ENCODE peak calls at places on chromosomes 12 and 14, in seven cellular contexts. H, J, R, I, Y, K and T are unnamed samples.

GRCh38 chr14:99136401-99136800 is 135.6 kb downstream of the BCL11B start:
- DNase-seq in H (no peak), K (no peak), J (no peak), Y (peak; percentile 3), R (no peak), I (peak; percentile 80), T (no peak)

GRCh38 chr12:26091837-26092236 is 33.0 kb downstream of the BHLHE41 start:
- DNase-seq in I (no peak), J (no peak), R (no peak), Y (no peak), H (no peak), K (no peak), T (no peak)

GRCh38 chr12:48997719-48998496 is 1.3 kb downstream of the DDN start:
- DNase-seq in R (no peak), I (no peak), Y (peak; percentile 40), H (peak; percentile 84), J (peak; percentile 87), K (no peak), T (peak; percentile 57)

GRCh38 chr14:77097006-77097688 is 911 bp upstream of the CIPC start:
- DNase-seq in Y (no peak), H (no peak), K (no peak), I (no peak), J (no peak), R (peak; percentile 28), T (peak; percentile 52)

GRCh38 chr14:89921896-89922548 is 32.5 kb downstream of the EFCAB11 start:
- DNase-seq in K (no peak), R (peak; percentile 87), Y (no peak), I (no peak), J (no peak), H (no peak), T (no peak)

GRCh38 chr12:16669756-16670155 is 63.8 kb upstream of the LMO3 start:
- DNase-seq in H (no peak), J (no peak), I (no peak), K (no peak), Y (no peak), R (no peak), T (no peak)

GRCh38 chr14:101969480-101969879 is 5.1 kb downstream of the DYNC1H1 start:
- DNase-seq in K (no peak), Y (no peak), J (no peak), R (no peak), I (no peak), H (no peak), T (no peak)

GRCh38 chr12:55926738-55927587 is 731 bp downstream of the PYM1 start:
- DNase-seq in H (peak; percentile 98), Y (peak; percentile 90), I (peak; percentile 98), K (peak; percentile 87), J (peak; percentile 97), R (peak; percentile 91), T (peak; percentile 94)

GRCh38 chr14:93430319-93430801 is 379 bp upstream of the UNC79 start:
- DNase-seq in H (no peak), R (no peak), I (no peak), K (peak; percentile 27), J (no peak), Y (no peak), T (no peak)

GRCh38 chr12:57389033-57389432 is 41.8 kb downstream of the R3HDM2 start:
- DNase-seq in K (no peak), Y (no peak), I (no peak), R (peak; percentile 95), J (peak; percentile 76), H (no peak), T (peak; percentile 16)

GRCh38 chr12:12979151-12979550 is 20.9 kb downstream of the HEBP1 start:
- DNase-seq in Y (no peak), K (no peak), R (peak; percentile 81), J (no peak), I (no peak), H (no peak), T (no peak)

GRCh38 chr14:20606902-20607242 is 15.7 kb upstream of the RNASE12 start:
- DNase-seq in J (no peak), K (no peak), R (no peak), Y (no peak), H (no peak), I (no peak), T (no peak)

GRCh38 chr12:110619534-110619953 is 5.6 kb downstream of the TCTN1 start:
- DNase-seq in Y (no peak), J (no peak), I (no peak), R (peak; percentile 29), H (no peak), K (no peak), T (no peak)

DNA sequence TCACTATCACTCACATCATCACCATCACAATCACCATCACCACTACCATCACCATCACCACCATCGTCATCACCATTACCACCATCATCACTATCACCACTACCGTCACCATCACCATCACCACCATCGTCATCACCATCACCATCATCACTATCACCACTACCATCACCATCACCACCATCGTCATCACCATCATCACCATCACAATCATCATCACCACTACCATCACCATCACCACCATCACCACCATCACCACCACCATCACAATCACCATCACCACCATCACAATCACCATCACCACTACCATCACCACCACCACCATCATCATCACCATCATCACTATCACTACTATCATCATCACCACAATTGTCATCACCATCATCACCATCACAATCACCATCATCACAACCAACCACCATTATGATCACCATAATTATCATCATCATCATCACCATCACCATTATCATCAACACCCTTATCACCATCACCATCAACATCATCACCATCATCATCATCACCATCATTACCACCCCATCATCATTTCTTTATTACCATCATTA is 90.8 kb downstream of the DICER1 start:
- DNase-seq in H (no peak), Y (peak; percentile 1), J (no peak), R (no peak), K (no peak), I (no peak), T (no peak)
- TF ChIP-seq POLR2A in H (no peak), Y (no peak), J (no peak), R (no peak), K (no peak), I (no peak), T (no peak)

DNA sequence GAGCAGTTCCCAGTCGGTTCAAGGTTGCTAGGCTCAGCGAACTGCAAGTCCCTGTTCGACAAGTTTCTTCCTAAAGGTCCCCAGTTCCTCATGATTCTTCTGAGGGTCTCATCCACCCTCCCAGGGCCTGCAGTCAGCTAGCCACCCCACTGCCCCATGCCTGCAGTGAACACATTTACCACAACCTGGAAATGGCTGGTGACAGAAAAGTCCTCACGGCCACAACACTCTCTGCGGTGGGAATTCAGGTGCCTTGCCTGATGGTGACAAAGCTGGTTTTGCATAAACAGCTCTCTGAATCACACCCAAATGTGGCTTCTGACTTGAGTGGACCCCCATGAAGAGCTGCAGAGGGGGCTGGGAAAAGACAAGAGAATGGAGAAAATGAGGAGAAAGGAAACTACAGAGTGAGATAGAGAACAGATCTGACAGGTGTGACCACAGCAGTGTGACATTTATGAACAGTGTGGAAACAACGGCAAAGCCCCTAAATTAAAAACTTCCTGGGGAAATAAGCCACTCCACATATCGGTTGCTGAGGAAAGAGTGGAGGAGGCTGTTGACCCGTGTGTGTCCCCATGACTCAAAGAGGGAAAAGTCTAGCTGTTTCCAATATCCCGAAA is 1.3 kb upstream of the CD27 start:
- DNase-seq in J (no peak), R (no peak), I (no peak), K (no peak), Y (no peak), H (no peak), T (no peak)
- TF ChIP-seq POLR2A in J (no peak), R (no peak), I (no peak), K (no peak), Y (no peak), H (no peak), T (no peak)

GRCh38 chr12:6226002-6226700 is 26.0 kb downstream of the CD9 start:
- DNase-seq in I (no peak), J (no peak), H (no peak), K (peak; percentile 82), R (peak; percentile 66), Y (peak; percentile 79), T (no peak)
- TF ChIP-seq POLR2A in I (no peak), J (no peak), H (no peak), K (no peak), R (no peak), Y (no peak), T (no peak)

GRCh38 chr14:95476747-95477146 is 39.7 kb downstream of the SYNE3 start:
- DNase-seq in I (no peak), J (no peak), Y (no peak), K (no peak), R (no peak), H (no peak), T (no peak)

GRCh38 chr14:95472819-95473251 is 43.6 kb downstream of the SYNE3 start:
- DNase-seq in Y (no peak), H (no peak), R (no peak), J (no peak), K (no peak), I (no peak), T (no peak)

GRCh38 chr14:95475540-95476240 is 40.8 kb downstream of the SYNE3 start:
- DNase-seq in I (no peak), R (no peak), Y (no peak), K (no peak), J (no peak), H (peak; percentile 25), T (no peak)

GRCh38 chr14:95474486-95474885 is 42.0 kb downstream of the SYNE3 start:
- DNase-seq in I (no peak), H (no peak), J (no peak), Y (no peak), K (no peak), R (no peak), T (no peak)

DNA sequence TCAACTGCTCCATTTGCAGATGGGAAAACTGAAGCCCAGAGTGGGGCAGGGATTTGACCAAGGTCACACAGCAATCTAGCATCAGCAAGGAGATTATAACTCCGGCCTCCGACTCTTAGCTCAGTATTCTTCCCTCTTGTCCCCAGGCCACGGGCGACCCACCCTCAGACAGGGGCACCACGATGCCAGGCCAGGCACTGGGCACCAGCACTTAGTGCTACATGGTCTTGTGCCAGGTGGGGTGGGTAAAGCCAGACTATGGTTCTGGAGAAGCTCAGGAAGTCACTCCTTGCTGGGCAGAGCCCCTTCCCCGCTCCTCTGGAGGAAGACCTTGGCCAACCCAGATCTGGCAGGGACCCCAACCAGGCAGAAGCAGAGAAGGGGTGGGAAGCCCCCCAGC is 41.5 kb downstream of the SYNE3 start:
- DNase-seq in K (no peak), R (no peak), Y (no peak), J (no peak), H (no peak), I (no peak), T (no peak)
- TF ChIP-seq POLR2A in K (no peak), R (no peak), Y (no peak), J (no peak), H (no peak), I (no peak), T (no peak)

GRCh38 chr12:103580026-103580425 is 7.0 kb upstream of the STAB2 start:
- DNase-seq in J (no peak), R (no peak), H (no peak), I (peak; percentile 89), K (no peak), Y (no peak), T (no peak)
- TF ChIP-seq POLR2A in J (no peak), R (no peak), H (no peak), I (no peak), K (no peak), Y (no peak), T (no peak)

GRCh38 chr12:6902448-6902847 is 2.2 kb upstream of the LRRC23 start:
- DNase-seq in J (no peak), H (no peak), R (no peak), Y (no peak), K (no peak), I (no peak), T (no peak)
- TF ChIP-seq POLR2A in J (no peak), H (no peak), R (no peak), Y (no peak), K (no peak), I (no peak), T (no peak)